ENCODE peak calls at places on chromosome 20, in ten cellular contexts. H, E, F, U, M, B, A, G, V and D are unnamed samples.

GRCh38 chr20:59204201-59204894 is 40.7 kb downstream of the ZNF831 start:
- DNase-seq in A (no peak), G (no peak), F (no peak), E (no peak), B (no peak), V (no peak), H (no peak), M (no peak), U (no peak), D (no peak)

GRCh38 chr20:7375905-7376304 is 564.4 kb downstream of the HAO1 start:
- DNase-seq in H (peak), G (no peak), B (no peak), U (no peak), E (no peak), M (no peak), F (peak), A (no peak), V (no peak), D (no peak)

GRCh38 chr20:20318318-20319161 is 49.4 kb upstream of the INSM1 start:
- DNase-seq in V (no peak), A (no peak), H (no peak), G (no peak), E (no peak), U (no peak), M (no peak), B (no peak), F (no peak), D (no peak)

GRCh38 chr20:2386516-2387179 is 5.9 kb downstream of the TGM6 start:
- DNase-seq in V (no peak), B (no peak), H (peak), A (no peak), U (no peak), M (no peak), F (peak), E (no peak), G (no peak), D (no peak)

GRCh38 chr20:59063358-59064213 is 21.0 kb upstream of the PRELID3B start:
- DNase-seq in G (no peak), M (no peak), A (no peak), V (no peak), F (no peak), U (peak), E (peak), B (no peak), H (peak), D (peak)

GRCh38 chr20:61806314-61806713 is 259.4 kb downstream of the TAF4 start:
- DNase-seq in M (no peak), V (no peak), U (no peak), G (no peak), B (no peak), A (no peak), H (no peak), F (no peak), E (peak), D (no peak)

GRCh38 chr20:4549711-4550259 is 171.9 kb upstream of the PRND start:
- DNase-seq in B (no peak), E (no peak), V (no peak), G (no peak), H (no peak), F (no peak), M (no peak), U (no peak), A (no peak), D (no peak)

GRCh38 chr20:25280574-25281535 is 33.0 kb downstream of the PYGB start:
- DNase-seq in A (peak), U (no peak), V (peak), H (no peak), F (no peak), G (no peak), E (peak), B (no peak), M (no peak), D (peak)

GRCh38 chr20:13533946-13534345 is 104.8 kb downstream of the TASP1 start:
- DNase-seq in U (no peak), E (no peak), G (no peak), B (no peak), M (no peak), A (no peak), F (no peak), H (no peak), V (no peak), D (no peak)

GRCh38 chr20:35618372-35619131 is 2.9 kb downstream of the SPAG4 start:
- DNase-seq in U (no peak), B (no peak), G (no peak), M (no peak), F (peak), H (peak), V (no peak), E (no peak), A (no peak), D (peak)

GRCh38 chr20:25082498-25082873 is 545 bp upstream of the VSX1 start:
- DNase-seq in A (no peak), E (no peak), G (no peak), B (peak), V (no peak), H (no peak), F (no peak), U (no peak), M (no peak), D (peak)

GRCh38 chr20:50344232-50345071 is 153.8 kb downstream of the CEBPB start:
- DNase-seq in G (no peak), E (no peak), H (no peak), B (no peak), U (no peak), V (no peak), A (no peak), F (peak), M (no peak), D (no peak)

GRCh38 chr20:47576516-47577033 is 74.9 kb downstream of the NCOA3 start:
- DNase-seq in U (peak), M (no peak), B (peak), V (no peak), F (peak), A (no peak), H (peak), G (peak), E (peak), D (no peak)

GRCh38 chr20:11882651-11883050 is 35.0 kb upstream of the BTBD3 start:
- DNase-seq in F (no peak), U (no peak), B (no peak), H (no peak), M (no peak), A (no peak), G (no peak), V (no peak), E (no peak), D (no peak)

GRCh38 chr20:1827974-1828785 is 67.0 kb upstream of the SIRPA start:
- DNase-seq in M (no peak), U (no peak), B (no peak), G (no peak), F (no peak), V (no peak), H (peak), E (peak), A (no peak), D (no peak)

GRCh38 chr20:46400253-46400652 is 6.2 kb downstream of the ELMO2 start:
- DNase-seq in V (no peak), B (no peak), M (no peak), G (no peak), H (no peak), U (no peak), A (no peak), E (no peak), F (peak), D (no peak)

GRCh38 chr20:49674383-49675352 is 39.0 kb downstream of the B4GALT5 start:
- DNase-seq in U (no peak), V (no peak), M (no peak), B (no peak), E (no peak), H (peak), G (no peak), F (no peak), A (no peak), D (no peak)

GRCh38 chr20:63974402-63975200 is 4.8 kb downstream of the SAMD10 start:
- DNase-seq in U (no peak), A (no peak), G (no peak), F (no peak), E (peak), H (no peak), V (no peak), B (no peak), M (no peak), D (no peak)

GRCh38 chr20:10581823-10582222 is 92.0 kb downstream of the JAG1 start:
- DNase-seq in M (no peak), E (no peak), G (no peak), B (no peak), U (no peak), F (no peak), V (no peak), H (peak), A (no peak), D (no peak)

GRCh38 chr20:33947709-33948295 is 45.9 kb upstream of the RALY start:
- DNase-seq in M (no peak), E (no peak), B (no peak), U (peak), G (no peak), A (no peak), V (peak), F (peak), H (peak), D (peak)

GRCh38 chr20:36240076-36240475 is 3.8 kb downstream of the AAR2 start:
- DNase-seq in H (no peak), G (no peak), F (no peak), M (no peak), A (no peak), U (no peak), E (no peak), B (no peak), V (no peak), D (no peak)

GRCh38 chr20:62096421-62097380 is 25.6 kb upstream of the LSM14B start:
- DNase-seq in G (no peak), F (no peak), A (no peak), E (no peak), H (no peak), U (no peak), M (no peak), B (no peak), V (no peak), D (no peak)

GRCh38 chr20:14599613-14600012 is 262.2 kb upstream of the FLRT3 start:
- DNase-seq in E (no peak), A (no peak), B (no peak), V (no peak), H (no peak), F (no peak), U (no peak), M (no peak), G (no peak), D (no peak)

GRCh38 chr20:21096321-21097043 is 9.7 kb downstream of the LINC00237 start:
- DNase-seq in F (peak), A (no peak), H (no peak), E (no peak), B (no peak), M (no peak), V (no peak), G (no peak), U (peak), D (no peak)

GRCh38 chr20:63577317-63577894 is 3.4 kb upstream of the HELZ2 start:
- DNase-seq in V (no peak), F (no peak), A (no peak), G (no peak), H (no peak), M (no peak), U (no peak), B (no peak), E (peak), D (no peak)

GRCh38 chr20:431012-431904 is 23.2 kb downstream of the RBCK1 start:
- DNase-seq in V (no peak), G (no peak), A (no peak), F (peak), B (no peak), U (peak), E (peak), M (no peak), H (peak), D (peak)

GRCh38 chr20:42650345-42650744 is 539.4 kb downstream of the PTPRT start:
- DNase-seq in G (no peak), A (no peak), F (no peak), U (no peak), M (no peak), V (no peak), B (no peak), H (no peak), E (no peak), D (no peak)

GRCh38 chr20:51470521-51470875 is 72.0 kb downstream of the NFATC2 start:
- DNase-seq in V (no peak), G (no peak), A (no peak), U (no peak), E (no peak), M (no peak), B (no peak), F (no peak), H (no peak), D (no peak)

GRCh38 chr20:46743088-46743487 is 33.6 kb downstream of the SLC2A10 start:
- DNase-seq in E (no peak), M (no peak), G (no peak), V (no peak), A (no peak), B (no peak), F (no peak), H (no peak), U (no peak), D (no peak)

GRCh38 chr20:33649201-33649631 is 12.9 kb upstream of the C20orf144 start:
- DNase-seq in M (no peak), B (no peak), H (no peak), V (no peak), U (no peak), E (peak), F (no peak), G (no peak), A (no peak), D (peak)

GRCh38 chr20:59018817-59019216 is 412 bp upstream of the TUBB1 start:
- DNase-seq in M (no peak), B (peak), V (no peak), F (no peak), E (no peak), G (no peak), H (no peak), A (no peak), U (no peak), D (no peak)

GRCh38 chr20:13029687-13030510 is 21.1 kb downstream of the SPTLC3 start:
- DNase-seq in B (no peak), G (peak), M (no peak), H (peak), E (no peak), F (no peak), V (no peak), U (no peak), A (no peak), D (no peak)

GRCh38 chr20:62702886-62703852 is 5.5 kb upstream of the NTSR1 start:
- DNase-seq in V (peak), U (no peak), H (peak), G (peak), A (no peak), F (peak), M (no peak), E (no peak), B (no peak), D (no peak)

GRCh38 chr20:23105193-23105592 is 19.1 kb upstream of the CD93 start:
- DNase-seq in H (no peak), G (no peak), M (no peak), B (no peak), V (no peak), A (no peak), F (no peak), E (no peak), U (no peak), D (no peak)

GRCh38 chr20:1524004-1524403 is 32.8 kb upstream of the SIRPB2 start:
- DNase-seq in G (no peak), F (peak), E (no peak), B (no peak), A (no peak), V (no peak), M (no peak), U (no peak), H (no peak), D (no peak)

GRCh38 chr20:59598625-59599310 is 5.6 kb upstream of the PHACTR3 start:
- DNase-seq in A (no peak), H (peak), E (peak), U (peak), B (no peak), M (no peak), F (peak), G (no peak), V (no peak), D (peak)

GRCh38 chr20:10793741-10794140 is 119.9 kb upstream of the JAG1 start:
- DNase-seq in A (no peak), F (no peak), V (no peak), U (no peak), M (no peak), G (no peak), B (no peak), H (no peak), E (no peak), D (peak)